ENCODE peak calls at places on chromosomes 11 and 22, in four cellular contexts. Q is PC-3; R is activated CD8-positive, alpha-beta T cell treated with anti-CD3 and anti-CD28 coated beads for 36 hours; F is MV-4-11. H is an unnamed sample.
A peak's percentile ranks its signal among the peaks of the same experiment; 100 is the strongest.

GRCh38 chr22:25853902-25854301 is 111.9 kb downstream of the MYO18B start:
- DNase-seq in Q (peak; percentile 1), R (no peak), F (no peak), H (peak; percentile 6)

GRCh38 chr22:46355369-46355995 is 20.0 kb downstream of the TRMU start:
- DNase-seq in Q (peak; percentile 67), R (peak; percentile 77), F (peak; percentile 31), H (no peak)

GRCh38 chr11:293293-293851 is 4.4 kb downstream of the PGGHG start:
- DNase-seq in Q (no peak), R (peak; percentile 4), F (no peak), H (no peak)

GRCh38 chr22:45783021-45783420 is 111.4 kb downstream of the ATXN10 start:
- DNase-seq in Q (no peak), R (no peak), F (no peak), H (no peak)

GRCh38 chr11:504053-504993 is 2.7 kb downstream of the RNH1 start:
- DNase-seq in Q (no peak), R (peak; percentile 32), F (peak; percentile 70), H (no peak)

GRCh38 chr11:71236836-71237475 is 15.4 kb downstream of the SHANK2 start:
- DNase-seq in Q (no peak), R (no peak), F (no peak), H (no peak)

GRCh38 chr11:74641905-74642304 is 49.5 kb downstream of the POLD3 start:
- DNase-seq in Q (no peak), R (no peak), F (no peak), H (no peak)

GRCh38 chr22:33658775-33659174 is 261.5 kb downstream of the LARGE1 start:
- DNase-seq in Q (no peak), R (no peak), F (no peak), H (no peak)

GRCh38 chr11:45282070-45282469 is 4.1 kb downstream of the SYT13 start:
- DNase-seq in Q (no peak), R (no peak), F (no peak), H (no peak)

GRCh38 chr11:129249923-129250322 is 57.8 kb upstream of the ARHGAP32 start:
- DNase-seq in Q (no peak), R (no peak), F (no peak), H (no peak)

GRCh38 chr22:49926916-49927315 is 8.5 kb downstream of the CRELD2 start:
- DNase-seq in Q (no peak), R (no peak), F (no peak), H (no peak)

GRCh38 chr22:48703265-48703941 is 1124.3 kb downstream of the BRD1 start:
- DNase-seq in Q (no peak), R (no peak), F (no peak), H (no peak)

GRCh38 chr11:127017482-127017881 is 16.9 kb upstream of the KIRREL3 start:
- DNase-seq in Q (peak; percentile 44), R (no peak), F (no peak), H (no peak)

GRCh38 chr11:21489735-21490134 is 703.1 kb upstream of the ANO5 start:
- DNase-seq in Q (no peak), R (no peak), F (no peak), H (no peak)

GRCh38 chr22:42214625-42215415 is 55.6 kb downstream of the TCF20 start:
- DNase-seq in Q (no peak), R (no peak), F (no peak), H (no peak)

GRCh38 chr22:39117585-39118191 is 20.6 kb downstream of the APOBEC3H start:
- DNase-seq in Q (peak; percentile 61), R (peak; percentile 91), F (peak; percentile 57), H (no peak)

GRCh38 chr22:25357056-25357455 is 137.6 kb downstream of the CRYBB2 start:
- DNase-seq in Q (no peak), R (no peak), F (no peak), H (no peak)

GRCh38 chr11:69320756-69321741 is 27.1 kb downstream of the MYEOV start:
- DNase-seq in Q (peak; percentile 80), R (no peak), F (no peak), H (no peak)

GRCh38 chr11:92383430-92383829 is 158.8 kb downstream of the FAT3 start:
- DNase-seq in Q (peak; percentile 82), R (no peak), F (no peak), H (no peak)

H was measured in DMS 273 treated with DMSO at 0.1 percent for 48 hours.